ENCODE peak calls at places on chromosomes 11 and 22, in six cellular contexts. X is PC-3, O is lung, H is tibial nerve, F is heart right ventricle, C is esophagus muscularis mucosa. Z is an unnamed sample. For H3K27me3, the result is how much of the 10 kb centered on the place peaks cover.

GRCh38 chr22:35310556-35311550 is 11.2 kb downstream of the TOM1 start:
- DNase-seq in F (no peak), X (peak), H (no peak), C (no peak), O (no peak), Z (no peak)

GRCh38 chr11:67409261-67409666 is 5.4 kb downstream of the TBC1D10C start:
- DNase-seq in O (no peak), X (no peak), F (no peak), C (no peak), H (no peak), Z (no peak)

GRCh38 chr11:67053896-67054850 is 2.5 kb upstream of the RHOD start:
- DNase-seq in O (peak), X (peak), F (peak), C (no peak), H (peak), Z (peak)

GRCh38 chr22:30175743-30176288 is 70.7 kb downstream of the LIF start:
- DNase-seq in C (peak), H (no peak), X (no peak), F (no peak), O (no peak), Z (no peak)

GRCh38 chr22:25083414-25084166 is 116.1 kb upstream of the CRYBB3 start:
- DNase-seq in H (no peak), F (no peak), C (no peak), X (no peak), O (no peak), Z (no peak)

GRCh38 chr11:125929445-125930075 is 16.3 kb upstream of the VSIG10L2 start:
- DNase-seq in H (no peak), F (no peak), C (no peak), O (no peak), X (no peak), Z (no peak)

GRCh38 chr22:17138451-17139042 is 17.4 kb upstream of the TMEM121B start:
- DNase-seq in O (no peak), X (no peak), F (no peak), H (no peak), C (no peak), Z (no peak)

GRCh38 chr22:49291169-49291568 is 536.5 kb downstream of the BRD1 start:
- DNase-seq in H (no peak), F (no peak), C (no peak), O (no peak), X (no peak), Z (no peak)

GRCh38 chr11:15912825-15913224 is 443.5 kb downstream of the SOX6 start:
- DNase-seq in O (no peak), C (no peak), H (no peak), X (no peak), F (no peak), Z (no peak)

GRCh38 chr11:82225930-82226329 is 507.7 kb downstream of the FAM181B start:
- DNase-seq in F (no peak), C (no peak), O (no peak), X (no peak), H (no peak), Z (no peak)

GRCh38 chr22:50304528-50305392 is 2.7 kb downstream of the PLXNB2 start:
- DNase-seq in X (peak), H (no peak), C (no peak), F (peak), O (no peak), Z (no peak)

GRCh38 chr11:113392522-113392921 is 4.9 kb downstream of the ANKK1 start:
- DNase-seq in X (no peak), F (no peak), O (no peak), C (no peak), H (no peak), Z (no peak)

GRCh38 chr22:48953830-48954229 is 873.8 kb downstream of the BRD1 start:
- DNase-seq in O (peak), H (no peak), C (peak), F (no peak), X (no peak), Z (no peak)

GRCh38 chr11:82899191-82899820 is 924 bp downstream of the PRCP start:
- DNase-seq in C (no peak), F (no peak), X (no peak), O (no peak), H (no peak), Z (no peak)

GRCh38 chr11:69715446-69715845 is 11.6 kb upstream of the FGF19 start:
- DNase-seq in H (no peak), C (no peak), O (no peak), X (no peak), F (no peak), Z (no peak)
- H3K27me3 ChIP-seq in H (under half), C (under half), O (under half), X (under half), F (under half), Z (under half)

GRCh38 chr22:36922097-36922608 is 8.7 kb downstream of the CSF2RB start:
- DNase-seq in H (no peak), O (no peak), C (no peak), X (no peak), F (no peak), Z (no peak)

GRCh38 chr22:36923458-36923784 is 10.0 kb downstream of the CSF2RB start:
- DNase-seq in O (no peak), H (no peak), X (no peak), F (no peak), C (no peak), Z (no peak)

GRCh38 chr22:36924151-36924698 is 10.8 kb downstream of the CSF2RB start:
- DNase-seq in H (no peak), O (no peak), X (no peak), F (no peak), C (no peak), Z (no peak)

GRCh38 chr22:36921309-36922096 is 8.1 kb downstream of the CSF2RB start:
- DNase-seq in O (no peak), F (peak), H (no peak), X (no peak), C (no peak), Z (no peak)

GRCh38 chr22:36922752-36923457 is 9.5 kb downstream of the CSF2RB start:
- DNase-seq in C (no peak), X (no peak), O (no peak), F (no peak), H (no peak), Z (no peak)
- H3K27me3 ChIP-seq in C (under half), X (under half), O (under half), F (under half), H (under half), Z (under half)

GRCh38 chr11:111253131-111253530 is 7.6 kb downstream of the POU2AF2 start:
- DNase-seq in O (no peak), C (no peak), X (no peak), H (no peak), F (no peak), Z (no peak)
- H3K27me3 ChIP-seq in O (under half), C (under half), X (half or more), H (under half), F (under half), Z (under half)

DNA sequence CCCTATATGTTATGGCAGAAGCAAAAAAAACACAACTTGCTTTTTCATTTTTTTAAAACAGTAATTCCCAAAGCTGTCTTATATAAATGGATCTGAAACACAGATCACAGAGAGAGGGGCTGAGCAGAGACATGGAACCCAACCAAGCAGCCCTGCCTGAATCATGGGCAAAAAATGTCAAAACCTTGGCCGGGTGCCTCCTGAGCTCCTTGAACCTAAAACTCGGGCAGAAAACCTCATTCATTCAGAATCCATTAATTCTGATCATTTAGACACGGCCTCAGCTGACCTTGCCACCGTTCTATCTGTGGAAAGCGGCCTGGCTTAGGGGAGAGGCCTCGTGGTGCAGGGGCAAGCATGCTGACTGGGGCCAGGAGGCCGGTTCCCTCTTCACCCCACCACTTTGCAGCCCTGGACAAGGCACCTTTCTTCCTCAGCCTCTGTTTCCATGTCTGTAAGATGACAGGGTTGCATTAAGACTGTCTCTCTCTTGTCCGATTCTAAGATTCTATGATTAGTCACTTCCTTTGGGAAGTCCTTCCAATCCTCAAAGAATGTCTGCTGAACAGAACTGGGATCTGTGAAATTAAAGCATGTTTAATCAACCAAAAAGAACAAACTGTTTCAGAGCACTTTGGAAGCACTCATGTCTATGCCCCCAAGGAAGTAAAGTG is 26.0 kb downstream of the TENM4 start:
- DNase-seq in F (no peak), C (no peak), H (no peak), O (no peak), X (peak), Z (no peak)
- H3K27me3 ChIP-seq in F (under half), C (under half), H (under half), O (under half), X (under half), Z (under half)

GRCh38 chr11:1541474-1542204 is 30.4 kb downstream of the DUSP8 start:
- DNase-seq in C (no peak), H (no peak), F (no peak), O (no peak), X (no peak), Z (no peak)
- H3K27me3 ChIP-seq in C (under half), H (under half), F (under half), O (under half), X (under half), Z (half or more)

GRCh38 chr22:44272330-44272729 is 40.4 kb downstream of the SHISAL1 start:
- DNase-seq in H (no peak), C (no peak), F (no peak), O (no peak), X (no peak), Z (no peak)

GRCh38 chr22:44269117-44269498 is 43.6 kb downstream of the SHISAL1 start:
- DNase-seq in H (no peak), F (no peak), O (no peak), X (no peak), C (no peak), Z (no peak)

GRCh38 chr22:44269757-44270555 is 42.8 kb downstream of the SHISAL1 start:
- DNase-seq in F (no peak), O (no peak), X (no peak), H (no peak), C (no peak), Z (no peak)

GRCh38 chr22:44271010-44271500 is 41.7 kb downstream of the SHISAL1 start:
- DNase-seq in H (no peak), X (no peak), O (no peak), F (no peak), C (no peak), Z (no peak)

DNA sequence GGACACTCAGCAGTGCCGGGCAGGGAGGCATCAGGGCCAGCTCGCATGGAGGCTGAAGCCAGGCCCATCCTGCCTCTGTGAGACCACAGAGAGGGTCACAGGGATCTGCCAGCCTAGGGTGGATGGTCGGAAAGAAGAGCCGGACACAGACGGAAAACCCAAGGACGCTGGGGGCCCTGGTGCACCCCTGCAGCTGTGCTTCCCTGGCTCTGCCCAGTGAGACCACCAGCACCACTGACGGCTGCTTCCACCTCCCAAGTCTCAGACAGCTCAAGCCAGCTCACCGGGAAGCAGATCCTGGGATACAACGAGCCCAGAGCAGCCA is 42.2 kb downstream of the SHISAL1 start:
- DNase-seq in H (no peak), X (no peak), C (no peak), O (no peak), F (no peak), Z (no peak)
- H3K27me3 ChIP-seq in H (under half), X (under half), C (under half), O (under half), F (under half), Z (under half)

GRCh38 chr11:20251496-20251895 is 91.2 kb upstream of the DBX1 start:
- DNase-seq in X (no peak), H (no peak), F (no peak), C (no peak), O (no peak), Z (no peak)

GRCh38 chr11:20250644-20251247 is 90.5 kb upstream of the DBX1 start:
- DNase-seq in O (no peak), X (no peak), H (no peak), C (no peak), F (no peak), Z (no peak)

GRCh38 chr11:20249313-20249873 is 89.1 kb upstream of the DBX1 start:
- DNase-seq in F (no peak), X (no peak), C (no peak), H (no peak), O (no peak), Z (no peak)

GRCh38 chr11:20256925-20257324 is 96.7 kb upstream of the DBX1 start:
- DNase-seq in F (no peak), H (no peak), O (no peak), X (no peak), C (no peak), Z (no peak)

DNA sequence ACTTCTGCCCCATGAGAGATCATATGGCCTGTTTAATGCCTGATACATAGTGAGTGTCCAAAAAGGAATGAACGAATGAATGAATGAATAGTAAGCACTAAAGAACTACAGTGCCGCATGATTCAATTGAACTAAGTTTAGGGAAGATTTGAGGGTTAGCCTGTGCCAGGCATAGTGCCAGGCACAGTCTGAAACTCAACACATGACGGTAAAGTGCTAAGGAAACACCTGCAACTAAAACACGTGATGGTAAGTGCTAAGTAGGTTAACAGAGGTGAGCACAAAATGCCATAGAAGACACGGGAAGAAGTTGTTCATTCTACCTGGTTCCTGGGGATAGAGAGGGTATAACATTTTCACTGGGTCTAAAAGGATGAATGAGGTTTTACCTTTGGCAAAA is 93.5 kb upstream of the DBX1 start:
- DNase-seq in O (no peak), C (no peak), X (no peak), H (no peak), F (no peak), Z (no peak)
- H3K27me3 ChIP-seq in O (under half), C (under half), X (half or more), H (under half), F (under half), Z (under half)

Z was measured in neuronal stem cell.